ENCODE peak calls at places on chromosomes 13 and 19, in five cellular contexts. W is amniotic stem cell; F is thoracic aorta; N is NCI-H510A treated with DMSO at 0.1 percent for 48 hours; H is activated CD4-positive, alpha-beta T cell treated with anti-CD3 and anti-CD28 coated beads, Interleukin-2, amount 50 U/mL, for 1 hour. U is an unnamed sample.

GRCh38 chr19:1981253-1981652 is 34.3 kb downstream of the BTBD2 start:
- DNase-seq in W (no peak), F (no peak), N (no peak), H (no peak), U (no peak)

GRCh38 chr13:20923272-20923671 is 20.7 kb upstream of the XPO4 start:
- DNase-seq in W (no peak), F (no peak), N (no peak), H (no peak), U (no peak)

GRCh38 chr13:34358811-34359513 is 541.0 kb downstream of the RFC3 start:
- DNase-seq in W (no peak), F (no peak), N (no peak), H (no peak), U (no peak)

GRCh38 chr13:69565334-69565733 is 542.3 kb upstream of the ATXN8OS start:
- DNase-seq in W (no peak), F (no peak), N (no peak), H (no peak), U (no peak)

GRCh38 chr13:48761256-48761655 is 107.5 kb downstream of the CYSLTR2 start:
- DNase-seq in W (no peak), F (no peak), N (no peak), H (no peak), U (no peak)

GRCh38 chr13:28568286-28568685 is 73.4 kb upstream of the FLT1 start:
- DNase-seq in W (no peak), F (no peak), N (peak; percentile 43), H (no peak), U (no peak)

GRCh38 chr19:17777840-17778620 is 16.9 kb upstream of the B3GNT3 start:
- DNase-seq in W (no peak), F (no peak), N (no peak), H (peak; percentile 29), U (no peak)

GRCh38 chr13:112943309-112944125 is 25.5 kb upstream of the MCF2L start:
- DNase-seq in W (no peak), F (no peak), N (peak; percentile 39), H (peak; percentile 7), U (no peak)

GRCh38 chr13:92896842-92897241 is 329.8 kb upstream of the GPC6 start:
- DNase-seq in W (no peak), F (no peak), N (peak; percentile 17), H (no peak), U (peak; percentile 40)

GRCh38 chr13:74136089-74136658 is 2.0 kb upstream of the KLF12 start:
- DNase-seq in W (peak; percentile 16), F (no peak), N (no peak), H (peak; percentile 14), U (no peak)

GRCh38 chr19:29263305-29264080 is 50.5 kb upstream of the UQCRFS1 start:
- DNase-seq in W (no peak), F (no peak), N (no peak), H (peak; percentile 51), U (peak; percentile 53)

GRCh38 chr19:55528030-55528801 is 8.7 kb downstream of the SBK2 start:
- DNase-seq in W (no peak), F (no peak), N (peak; percentile 79), H (no peak), U (no peak)

GRCh38 chr19:37874784-37875183 is 31.6 kb downstream of the WDR87 start:
- DNase-seq in W (no peak), F (no peak), N (no peak), H (no peak), U (no peak)

GRCh38 chr19:6279931-6280591 is at the start of gene MLLT1:
- DNase-seq in W (peak; percentile 95), F (peak; percentile 77), N (peak; percentile 86), H (peak; percentile 90), U (peak; percentile 99)

GRCh38 chr19:17235618-17236413 is 9.8 kb downstream of the OCEL1 start:
- DNase-seq in W (peak; percentile 43), F (no peak), N (peak; percentile 56), H (peak; percentile 75), U (peak; percentile 74)

GRCh38 chr19:38654478-38655079 is 7.1 kb downstream of the ACTN4 start:
- DNase-seq in W (no peak), F (no peak), N (no peak), H (no peak), U (no peak)

GRCh38 chr19:45542234-45542668 is 35.0 kb downstream of the VASP start:
- DNase-seq in W (no peak), F (no peak), N (no peak), H (no peak), U (no peak)

GRCh38 chr13:27028683-27029480 is 142.7 kb downstream of the USP12 start:
- DNase-seq in W (no peak), F (no peak), N (no peak), H (no peak), U (no peak)

GRCh38 chr13:45545686-45546409 is 69.7 kb downstream of the ERICH6B start:
- DNase-seq in W (no peak), F (no peak), N (no peak), H (no peak), U (no peak)

GRCh38 chr13:29918845-29919244 is 68.4 kb upstream of the UBL3 start:
- DNase-seq in W (no peak), F (no peak), N (peak; percentile 7), H (no peak), U (no peak)

GRCh38 chr19:16266586-16266942 is 58.1 kb upstream of the KLF2 start:
- DNase-seq in W (no peak), F (no peak), N (no peak), H (peak; percentile 57), U (no peak)

GRCh38 chr19:27740396-27740795 is 1472.6 kb downstream of the UQCRFS1 start:
- DNase-seq in W (no peak), F (no peak), N (no peak), H (no peak), U (no peak)

GRCh38 chr13:39600766-39601165 is 2.2 kb downstream of the LHFPL6 start:
- DNase-seq in W (no peak), F (peak; percentile 4), N (no peak), H (no peak), U (no peak)

U was measured in MM.1S.